ENCODE peak calls at places on chromosome X, in ten cellular contexts. F is progenitor cell of endocrine pancreas, Q is LNCaP clone FGC, B is transverse colon, L is fibroblast of villous mesenchyme, Y is tibial artery, J is sigmoid colon, S is body of pancreas, O is tibial nerve, K is IMR-90. U is an unnamed sample.

GRCh38 chrX:16739574-16739973 is 20.2 kb downstream of the SYAP1 start:
- DNase-seq in Q (no peak), O (no peak), S (no peak), Y (no peak), L (peak), F (no peak), B (no peak), K (no peak), J (no peak), U (no peak)

GRCh38 chrX:82748901-82749505 is 759.1 kb upstream of the POU3F4 start:
- DNase-seq in Q (no peak), Y (no peak), K (no peak), F (no peak), B (no peak), S (no peak), J (no peak), L (no peak), O (no peak), U (no peak)

GRCh38 chrX:17654116-17654515 is 83.2 kb upstream of the SCML1 start:
- DNase-seq in F (no peak), S (no peak), Q (no peak), B (no peak), Y (no peak), O (no peak), K (no peak), L (no peak), J (no peak), U (no peak)

GRCh38 chrX:7132335-7133035 is 15.0 kb upstream of the STS start:
- DNase-seq in F (peak), L (peak), S (peak), Y (no peak), J (no peak), O (no peak), K (peak), B (peak), Q (peak), U (no peak)

GRCh38 chrX:141405878-141406492 is 163.7 kb upstream of the SPANXC start:
- DNase-seq in O (no peak), K (peak), Y (no peak), F (no peak), B (no peak), J (no peak), L (peak), S (no peak), Q (peak), U (no peak)

GRCh38 chrX:70454441-70455365 is 10.1 kb downstream of the DLG3 start:
- DNase-seq in Q (peak), L (peak), J (peak), O (peak), B (peak), Y (peak), S (peak), K (peak), F (peak), U (peak)

GRCh38 chrX:68928401-68928800 is 99.6 kb downstream of the EFNB1 start:
- DNase-seq in B (no peak), J (no peak), K (no peak), O (no peak), S (no peak), L (no peak), Q (no peak), F (no peak), Y (no peak), U (no peak)

GRCh38 chrX:48896611-48897011 is 957 bp downstream of the TIMM17B start:
- DNase-seq in J (no peak), O (no peak), L (no peak), K (no peak), B (no peak), Y (no peak), S (no peak), Q (peak), F (no peak), U (no peak)

GRCh38 chrX:103428525-103428924 is 52.2 kb downstream of the BEX3 start:
- DNase-seq in O (no peak), J (no peak), B (no peak), S (no peak), K (no peak), L (no peak), Q (no peak), Y (no peak), F (no peak), U (no peak)

GRCh38 chrX:22135171-22135711 is 103.1 kb downstream of the PHEX start:
- DNase-seq in B (no peak), L (peak), J (no peak), S (peak), Q (no peak), O (no peak), K (peak), F (no peak), Y (no peak), U (no peak)

GRCh38 chrX:136725446-136726104 is 55.2 kb downstream of the ARHGEF6 start:
- DNase-seq in B (no peak), Q (no peak), K (peak), F (no peak), S (peak), L (peak), O (no peak), J (peak), Y (peak), U (no peak)

GRCh38 chrX:39609941-39610340 is 487.8 kb downstream of the BCOR start:
- DNase-seq in Y (no peak), J (no peak), F (no peak), O (no peak), B (no peak), Q (no peak), L (no peak), S (no peak), K (no peak), U (no peak)
- TF ChIP-seq CTCF in Y (no peak), J (no peak), F (no peak), O (no peak), B (no peak), Q (no peak), L (no peak), S (no peak), K (no peak), U (no peak)

GRCh38 chrX:129019412-129019811 is 503.9 kb downstream of the SMARCA1 start:
- DNase-seq in O (no peak), K (no peak), S (no peak), B (no peak), L (no peak), Y (no peak), F (no peak), J (no peak), Q (no peak), U (no peak)

GRCh38 chrX:129015381-129015780 is 507.9 kb downstream of the SMARCA1 start:
- DNase-seq in K (no peak), Y (no peak), Q (no peak), L (no peak), S (no peak), F (no peak), B (no peak), J (no peak), O (no peak), U (no peak)

DNA sequence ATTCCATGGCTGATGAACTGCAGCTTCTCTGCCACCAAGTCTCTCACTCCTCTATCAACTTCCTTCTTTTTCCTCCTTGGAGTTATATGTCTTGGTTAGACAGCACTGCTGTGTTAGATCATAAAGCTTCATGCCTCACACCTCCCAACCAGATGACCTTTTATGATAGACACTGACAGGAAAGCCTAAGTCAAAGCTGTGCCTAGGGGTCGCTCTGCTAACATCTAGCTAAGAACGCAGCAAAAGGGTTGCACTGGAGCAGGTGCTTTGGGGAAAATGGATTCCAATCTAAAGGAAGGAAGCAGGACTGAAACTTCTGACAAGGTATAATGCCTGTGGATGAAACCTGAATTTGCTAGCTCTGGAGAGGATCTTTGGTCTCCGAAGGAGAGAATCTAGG is 509.7 kb downstream of the SMARCA1 start:
- DNase-seq in Q (no peak), B (no peak), S (no peak), K (no peak), J (no peak), L (no peak), O (no peak), Y (no peak), F (no peak), U (no peak)
- TF ChIP-seq CTCF in Q (no peak), B (no peak), S (no peak), K (no peak), J (no peak), L (no peak), O (no peak), Y (no peak), F (peak), U (no peak)

DNA sequence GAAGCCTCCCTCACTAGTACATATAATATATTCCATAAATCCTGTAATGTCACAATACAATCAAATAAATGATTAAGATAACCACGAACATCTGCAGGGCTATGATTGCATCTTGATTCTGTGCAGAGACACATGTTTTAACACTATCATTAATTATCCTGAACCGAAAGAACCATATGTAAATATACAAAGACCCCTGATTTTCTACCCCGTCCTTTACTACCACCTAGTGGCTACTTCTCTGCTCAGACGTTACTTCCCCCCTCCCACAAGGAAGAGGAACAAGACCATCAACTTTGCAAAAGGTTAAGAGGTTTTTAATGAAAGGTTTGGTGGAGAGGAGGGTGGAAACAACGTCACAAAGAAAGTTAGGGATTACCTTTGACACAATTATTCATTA is 134.0 kb downstream of the COL4A6 start:
- DNase-seq in Y (no peak), Q (no peak), K (peak), L (peak), S (no peak), O (no peak), F (no peak), J (no peak), B (no peak), U (no peak)
- TF ChIP-seq CTCF in Y (peak), Q (peak), K (peak), L (peak), S (no peak), O (no peak), F (peak), J (peak), B (no peak), U (no peak)

GRCh38 chrX:153804100-153804595 is 9.7 kb downstream of the SSR4 start:
- DNase-seq in Q (no peak), F (no peak), K (no peak), L (no peak), B (no peak), J (peak), S (no peak), Y (no peak), O (no peak), U (no peak)
- TF ChIP-seq CTCF in Q (no peak), F (no peak), K (no peak), L (no peak), B (no peak), J (no peak), S (no peak), Y (no peak), O (no peak), U (no peak)

DNA sequence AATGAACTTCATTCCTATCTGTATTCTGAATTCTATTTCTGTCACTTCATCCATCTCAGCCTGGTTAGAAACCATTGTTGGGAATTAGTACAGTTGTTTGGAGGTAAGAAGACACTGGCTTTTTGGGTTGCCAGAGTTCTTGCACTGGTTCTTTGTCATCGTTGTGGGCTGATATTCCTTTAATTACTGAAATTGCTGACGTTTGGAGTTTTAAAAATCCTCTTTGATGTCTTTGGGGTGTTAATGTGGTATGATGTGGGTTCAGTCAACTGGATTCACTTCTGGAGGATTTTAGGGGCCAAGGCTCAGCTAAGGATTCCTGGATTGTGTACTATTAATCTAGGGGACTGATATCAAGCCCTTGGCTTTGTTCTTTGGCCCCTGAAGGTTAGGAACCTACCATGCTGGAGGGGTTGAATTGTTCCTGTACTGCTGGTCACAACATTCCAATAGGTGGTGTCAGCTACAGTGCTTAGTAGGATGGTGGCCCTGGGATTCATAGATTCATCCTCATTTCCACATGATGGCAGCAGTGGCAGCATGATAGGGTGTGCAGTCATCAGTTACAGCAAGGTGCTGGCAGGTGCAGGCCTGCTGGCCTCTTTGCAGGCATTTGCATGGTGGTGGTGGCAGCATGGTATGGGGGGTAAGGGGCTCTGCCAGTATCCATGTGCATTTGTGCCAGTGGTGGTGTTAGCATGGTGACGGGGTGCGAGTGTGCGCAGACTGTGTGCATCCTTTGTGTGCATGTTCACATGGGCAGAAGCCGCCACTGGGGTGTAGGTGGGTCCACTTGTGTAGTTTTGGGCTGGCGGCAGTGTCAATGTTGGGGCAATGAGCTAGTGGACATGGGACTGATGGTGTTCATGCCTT is 301.3 kb downstream of the TEX13C start:
- DNase-seq in K (no peak), S (no peak), F (no peak), J (no peak), Y (no peak), L (no peak), B (no peak), Q (no peak), O (no peak), U (no peak)
- TF ChIP-seq CTCF in K (no peak), S (no peak), F (no peak), J (no peak), Y (no peak), L (no peak), B (no peak), Q (peak), O (no peak), U (no peak)

DNA sequence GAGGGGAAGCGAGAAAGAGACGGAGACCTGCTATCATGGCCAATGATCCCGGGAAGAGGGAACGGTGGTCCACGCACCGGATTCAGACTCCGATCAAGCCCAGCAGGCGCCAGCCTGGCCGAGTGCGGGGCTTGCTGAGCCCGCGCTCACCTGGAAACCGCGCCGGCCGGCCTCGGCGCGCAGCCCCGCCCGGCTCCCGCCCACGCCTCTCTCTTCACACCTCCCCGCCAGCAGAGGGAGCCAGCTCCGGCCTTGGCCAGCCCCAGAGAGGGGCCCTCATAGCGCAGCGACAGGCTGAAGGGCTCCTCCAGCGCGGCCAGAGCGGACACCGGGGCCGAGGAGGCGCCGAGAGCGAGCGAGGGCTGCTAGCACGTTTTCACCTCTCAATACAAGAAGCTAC is 36.8 kb upstream of the SPANXN2 start:
- DNase-seq in F (peak), O (no peak), Y (no peak), Q (no peak), L (no peak), K (no peak), B (no peak), J (no peak), S (no peak), U (no peak)
- TF ChIP-seq CTCF in F (peak), O (no peak), Y (no peak), Q (no peak), L (no peak), K (no peak), B (no peak), J (no peak), S (no peak), U (no peak)

GRCh38 chrX:118188977-118189376 is 72.4 kb upstream of the KLHL13 start:
- DNase-seq in L (no peak), J (no peak), O (no peak), B (no peak), F (no peak), S (peak), Q (no peak), Y (no peak), K (no peak), U (no peak)
- TF ChIP-seq CTCF in L (no peak), J (no peak), O (no peak), B (no peak), F (no peak), S (no peak), Q (no peak), Y (no peak), K (no peak), U (no peak)

GRCh38 chrX:133048751-133049150 is 48.2 kb downstream of the USP26 start:
- DNase-seq in F (no peak), L (no peak), O (no peak), K (no peak), S (no peak), J (no peak), Q (no peak), B (no peak), Y (no peak), U (no peak)

GRCh38 chrX:133046601-133047000 is 50.3 kb downstream of the USP26 start:
- DNase-seq in K (no peak), L (no peak), F (no peak), Q (no peak), S (no peak), B (no peak), Y (no peak), J (no peak), O (no peak), U (no peak)

GRCh38 chrX:133042260-133042659 is 54.6 kb downstream of the USP26 start:
- DNase-seq in Q (no peak), F (no peak), K (no peak), J (no peak), L (no peak), Y (no peak), B (no peak), O (no peak), S (no peak), U (no peak)

DNA sequence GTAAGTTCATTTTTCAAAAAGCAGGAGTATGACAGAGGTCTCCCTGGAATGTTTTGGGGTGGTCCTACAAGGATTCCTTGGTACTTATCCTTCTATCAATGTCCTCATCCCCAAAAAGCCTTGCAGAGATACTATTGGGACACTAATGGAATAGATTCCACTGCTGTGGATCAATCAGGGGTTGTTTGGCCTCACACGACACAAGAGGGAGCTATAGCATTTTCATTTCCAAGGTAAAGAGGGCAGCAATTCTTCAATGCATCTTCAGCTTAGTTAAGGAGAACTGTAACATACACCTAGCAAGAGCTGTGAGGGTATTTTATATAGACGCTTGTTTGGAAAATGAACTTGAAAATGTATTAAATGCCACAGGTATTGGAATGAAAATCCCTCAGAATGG is 50.9 kb downstream of the USP26 start:
- DNase-seq in K (peak), L (peak), S (no peak), Y (no peak), J (no peak), O (no peak), B (no peak), Q (no peak), F (no peak), U (no peak)
- TF ChIP-seq CTCF in K (peak), L (no peak), S (no peak), Y (no peak), J (peak), O (no peak), B (peak), Q (peak), F (peak), U (no peak)

DNA sequence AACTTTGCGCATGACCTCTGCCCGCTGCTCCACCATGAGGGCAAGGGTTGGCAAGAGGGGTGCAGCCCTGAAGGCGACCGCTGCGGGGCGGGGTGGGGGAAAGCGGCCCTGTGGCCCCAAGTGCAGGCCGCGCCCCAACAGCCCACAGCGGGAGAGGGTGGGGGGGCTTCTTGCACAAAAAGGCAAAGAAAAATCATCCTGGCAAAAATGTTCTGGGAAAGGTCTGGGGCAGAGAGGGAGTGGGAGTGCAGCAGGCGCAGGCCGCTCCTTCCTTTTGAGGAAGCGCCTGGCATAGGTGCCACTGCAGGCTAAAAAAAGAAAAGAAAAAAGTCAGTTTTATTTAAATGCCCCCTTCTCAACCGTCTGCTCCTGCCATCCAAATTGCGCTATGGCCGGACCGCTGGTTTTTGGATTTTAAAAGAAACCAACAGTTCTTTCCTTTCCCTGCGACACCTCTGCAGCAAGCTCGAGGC is 1.4 kb downstream of the ARX start:
- DNase-seq in B (no peak), K (no peak), O (no peak), F (no peak), Q (no peak), J (no peak), Y (no peak), L (no peak), S (no peak), U (no peak)
- TF ChIP-seq CTCF in B (no peak), K (no peak), O (no peak), F (peak), Q (no peak), J (no peak), Y (no peak), L (no peak), S (no peak), U (no peak)

DNA sequence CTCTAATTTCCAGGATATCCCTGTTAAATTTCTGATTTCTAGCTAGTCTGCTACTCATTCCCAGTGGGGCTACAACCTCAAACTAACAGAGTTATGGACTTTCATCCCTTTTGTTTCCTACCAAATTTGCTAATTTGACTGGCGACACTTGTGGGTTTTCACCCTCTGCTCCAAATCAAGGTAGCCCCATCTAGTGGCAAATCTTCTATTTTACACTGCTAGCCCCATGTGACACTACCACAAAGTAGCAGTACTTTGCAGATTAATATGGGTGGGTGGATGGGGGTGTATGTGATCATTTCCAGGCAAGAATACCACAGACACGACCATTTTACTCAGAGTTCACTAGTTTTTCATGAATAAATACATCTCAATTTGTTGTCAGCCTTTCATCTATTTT is 150.3 kb downstream of the MSL3 start:
- DNase-seq in F (no peak), J (no peak), Y (no peak), Q (no peak), K (no peak), O (no peak), S (no peak), B (no peak), L (peak), U (no peak)
- TF ChIP-seq CTCF in F (peak), J (no peak), Y (no peak), Q (peak), K (no peak), O (no peak), S (no peak), B (peak), L (peak), U (no peak)

U was measured in omental fat pad.